ENCODE peak calls at places on chromosome 7, in seven cellular contexts. C is hepatocyte, N is BJ, L is adrenal gland, T is A549, Z is lower leg skin, G is right atrium auricular region. B is an unnamed sample.

GRCh38 chr7:106284516-106285050 is at the start of gene NAMPT:
- DNase-seq in C (peak), N (no peak), L (no peak), T (no peak), Z (peak), G (peak), B (peak)

GRCh38 chr7:27103489-27104226 is 1.2 kb upstream of the HOXA2 start:
- DNase-seq in C (no peak), N (no peak), L (no peak), T (no peak), Z (no peak), G (no peak), B (peak)

GRCh38 chr7:27172823-27173411 is 1.2 kb downstream of the HOXA10 start:
- DNase-seq in C (no peak), N (peak), L (peak), T (peak), Z (peak), G (no peak), B (no peak)

GRCh38 chr7:46493196-46493595 is 572.1 kb upstream of the IGFBP3 start:
- DNase-seq in C (no peak), N (no peak), L (no peak), T (no peak), Z (no peak), G (no peak), B (no peak)

GRCh38 chr7:144410441-144410840 is 6.9 kb upstream of the NOBOX start:
- DNase-seq in C (no peak), N (no peak), L (no peak), T (no peak), Z (no peak), G (no peak), B (no peak)

GRCh38 chr7:35430547-35431153 is 176.8 kb upstream of the TBX20 start:
- DNase-seq in C (no peak), N (no peak), L (no peak), T (peak), Z (no peak), G (no peak), B (no peak)

GRCh38 chr7:42274052-42274451 is 37.0 kb upstream of the GLI3 start:
- DNase-seq in C (no peak), N (no peak), L (no peak), T (no peak), Z (no peak), G (no peak), B (no peak)

GRCh38 chr7:94414481-94414880 is 19.8 kb downstream of the COL1A2 start:
- DNase-seq in C (no peak), N (no peak), L (no peak), T (no peak), Z (no peak), G (no peak), B (no peak)

GRCh38 chr7:40986351-40986873 is 716.5 kb downstream of the INHBA start:
- DNase-seq in C (peak), N (peak), L (no peak), T (peak), Z (no peak), G (no peak), B (no peak)

GRCh38 chr7:30115709-30116297 is 19.0 kb upstream of the MTURN start:
- DNase-seq in C (no peak), N (no peak), L (no peak), T (no peak), Z (no peak), G (no peak), B (no peak)

GRCh38 chr7:128908750-128909385 is 1.6 kb downstream of the KCP start:
- DNase-seq in C (no peak), N (no peak), L (no peak), T (no peak), Z (peak), G (no peak), B (no peak)

GRCh38 chr7:152989889-152990380 is 230.4 kb downstream of the ACTR3B start:
- DNase-seq in C (peak), N (no peak), L (no peak), T (no peak), Z (peak), G (no peak), B (no peak)

GRCh38 chr7:128106840-128107239 is 75.6 kb upstream of the LRRC4 start:
- DNase-seq in C (no peak), N (no peak), L (no peak), T (no peak), Z (no peak), G (no peak), B (no peak)

GRCh38 chr7:30910369-30911073 is 1.1 kb upstream of the AQP1 start:
- DNase-seq in C (no peak), N (no peak), L (no peak), T (no peak), Z (no peak), G (no peak), B (no peak)

GRCh38 chr7:16509829-16510228 is 16.8 kb upstream of the LRRC72 start:
- DNase-seq in C (no peak), N (no peak), L (no peak), T (peak), Z (no peak), G (no peak), B (no peak)

GRCh38 chr7:155804897-155805825 is 7.1 kb downstream of the SHH start:
- DNase-seq in C (peak), N (no peak), L (no peak), T (peak), Z (no peak), G (no peak), B (no peak)

GRCh38 chr7:101035941-101036340 is 16.1 kb downstream of the MUC17 start:
- DNase-seq in C (no peak), N (no peak), L (no peak), T (no peak), Z (no peak), G (no peak), B (no peak)

GRCh38 chr7:43960933-43961332 is 34.7 kb downstream of the UBE2D4 start:
- DNase-seq in C (no peak), N (no peak), L (no peak), T (no peak), Z (no peak), G (no peak), B (no peak)

GRCh38 chr7:50706469-50706937 is 76.2 kb downstream of the GRB10 start:
- DNase-seq in C (no peak), N (no peak), L (no peak), T (peak), Z (no peak), G (no peak), B (no peak)

GRCh38 chr7:108454674-108455523 is 1.3 kb downstream of the NRCAM start:
- DNase-seq in C (peak), N (no peak), L (peak), T (peak), Z (no peak), G (no peak), B (peak)

GRCh38 chr7:133993547-133993946 is 133.6 kb upstream of the LRGUK start:
- DNase-seq in C (no peak), N (no peak), L (no peak), T (no peak), Z (no peak), G (no peak), B (no peak)

GRCh38 chr7:76340617-76341131 is 18.1 kb downstream of the YWHAG start:
- DNase-seq in C (no peak), N (no peak), L (no peak), T (no peak), Z (no peak), G (no peak), B (no peak)

GRCh38 chr7:56174346-56175085 is 58.3 kb upstream of the NUPR2 start:
- DNase-seq in C (no peak), N (no peak), L (no peak), T (no peak), Z (no peak), G (no peak), B (peak)

GRCh38 chr7:28686418-28686800 is 271.7 kb downstream of the TRIL start:
- DNase-seq in C (peak), N (no peak), L (no peak), T (peak), Z (no peak), G (no peak), B (no peak)

GRCh38 chr7:40815022-40815421 is 680.2 kb downstream of the SUGCT start:
- DNase-seq in C (no peak), N (no peak), L (no peak), T (no peak), Z (no peak), G (no peak), B (no peak)

GRCh38 chr7:65980478-65981250 is 1.3 kb downstream of the GUSB start:
- DNase-seq in C (peak), N (no peak), L (peak), T (peak), Z (peak), G (peak), B (no peak)

GRCh38 chr7:23377134-23377533 is 78.0 kb downstream of the MALSU1 start:
- DNase-seq in C (no peak), N (no peak), L (no peak), T (no peak), Z (no peak), G (no peak), B (no peak)

GRCh38 chr7:23347682-23348180 is 48.6 kb downstream of the MALSU1 start:
- DNase-seq in C (no peak), N (peak), L (no peak), T (peak), Z (no peak), G (no peak), B (no peak)

GRCh38 chr7:20532841-20533240 is 82.6 kb upstream of the ABCB5 start:
- DNase-seq in C (no peak), N (no peak), L (no peak), T (no peak), Z (no peak), G (no peak), B (no peak)

GRCh38 chr7:114660007-114660406 is 245.4 kb downstream of the FOXP2 start:
- DNase-seq in C (no peak), N (no peak), L (no peak), T (no peak), Z (no peak), G (no peak), B (no peak)

GRCh38 chr7:114662002-114662677 is 247.5 kb downstream of the FOXP2 start:
- DNase-seq in C (no peak), N (no peak), L (no peak), T (no peak), Z (no peak), G (no peak), B (no peak)

GRCh38 chr7:114659409-114659808 is 244.8 kb downstream of the FOXP2 start:
- DNase-seq in C (no peak), N (no peak), L (no peak), T (no peak), Z (no peak), G (no peak), B (no peak)

GRCh38 chr7:114658188-114658587 is 243.6 kb downstream of the FOXP2 start:
- DNase-seq in C (no peak), N (no peak), L (no peak), T (no peak), Z (no peak), G (no peak), B (no peak)

GRCh38 chr7:114663502-114663901 is 248.9 kb downstream of the FOXP2 start:
- DNase-seq in C (peak), N (no peak), L (no peak), T (peak), Z (no peak), G (no peak), B (no peak)
- TF ChIP-seq CTCF in C (peak), N (no peak), L (no peak), T (no peak), Z (no peak), G (peak), B (peak)

GRCh38 chr7:132321387-132321786 is 254.9 kb downstream of the PLXNA4 start:
- DNase-seq in C (no peak), N (no peak), L (no peak), T (peak), Z (no peak), G (no peak), B (no peak)
- TF ChIP-seq CTCF in C (peak), N (peak), L (no peak), T (no peak), Z (no peak), G (no peak), B (peak)

DNA sequence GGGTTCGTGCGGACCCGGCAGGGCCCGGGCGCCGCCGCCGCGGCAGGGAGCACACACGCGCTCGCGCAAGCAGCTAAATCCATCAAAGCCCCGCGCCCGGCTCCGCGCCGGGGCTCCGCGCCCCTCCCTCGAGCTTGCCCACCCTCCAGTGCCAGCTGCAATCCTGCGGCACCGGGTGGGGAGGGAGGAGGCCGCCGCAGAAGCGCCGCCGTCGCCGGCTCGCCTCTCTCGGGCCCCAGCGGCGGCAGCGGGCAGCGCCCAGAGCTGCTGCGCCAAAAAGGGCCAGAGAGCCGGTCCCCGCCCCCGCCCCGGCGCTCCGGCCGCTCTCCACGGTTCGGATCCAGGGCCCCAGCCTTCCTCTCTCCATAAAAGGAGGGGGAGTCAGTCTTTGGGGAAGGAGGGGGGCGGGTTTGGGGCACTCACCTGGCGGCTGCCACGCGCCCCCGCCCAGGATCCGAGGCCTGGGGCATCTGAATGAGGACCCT is 370 bp upstream of the PDGFA start:
- DNase-seq in C (peak), N (no peak), L (no peak), T (peak), Z (no peak), G (no peak), B (no peak)
- TF ChIP-seq CTCF in C (no peak), N (no peak), L (no peak), T (no peak), Z (no peak), G (peak), B (peak)

DNA sequence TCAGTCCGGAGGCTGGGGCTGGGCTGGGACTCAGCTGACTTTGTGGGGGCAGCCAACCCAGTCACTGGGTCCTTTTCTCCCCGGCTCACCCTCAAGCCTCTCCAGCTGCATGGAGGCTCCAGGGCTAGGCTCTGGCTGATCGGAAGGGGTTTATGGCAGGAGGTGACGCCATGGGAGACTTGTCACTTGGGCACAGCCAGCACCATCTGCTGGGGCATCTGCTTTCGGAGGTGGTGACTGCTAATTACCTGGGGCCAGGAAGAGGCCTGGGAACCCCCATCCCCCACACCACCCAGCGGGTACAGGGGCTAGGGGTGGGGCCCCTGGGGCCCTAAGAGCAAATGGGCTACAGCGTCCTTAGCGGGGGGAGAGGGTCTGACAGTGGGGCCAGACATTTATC is 1.5 kb upstream of the LFNG start:
- DNase-seq in C (no peak), N (no peak), L (no peak), T (no peak), Z (no peak), G (no peak), B (no peak)
- TF ChIP-seq CTCF in C (no peak), N (no peak), L (no peak), T (no peak), Z (no peak), G (no peak), B (no peak)

B was measured in type B pancreatic cell.